ENCODE peak calls at places on chromosomes 13 and 19, in ten cellular contexts. E, N, S, D, T, P, R, W, H and Q are unnamed samples.

GRCh38 chr13:76004411-76004810 is 368.3 kb downstream of the LMO7 start:
- DNase-seq in E (no peak), N (no peak), S (no peak), D (no peak), T (no peak), P (no peak), R (no peak), W (peak), H (no peak), Q (no peak)

GRCh38 chr13:65532231-65532630 is 1697.9 kb downstream of the PCDH9 start:
- DNase-seq in E (no peak), N (no peak), S (no peak), D (no peak), T (no peak), P (no peak), R (no peak), W (no peak), H (no peak), Q (no peak)

GRCh38 chr19:16896913-16897571 is 8.2 kb downstream of the F2RL3 start:
- DNase-seq in E (peak), N (peak), S (peak), D (peak), T (peak), P (peak), R (peak), W (peak), H (peak), Q (peak)

GRCh38 chr13:27967736-27968315 is 1.3 kb downstream of the CDX2 start:
- DNase-seq in E (no peak), N (no peak), S (no peak), D (no peak), T (no peak), P (no peak), R (no peak), W (no peak), H (no peak), Q (no peak)

GRCh38 chr19:7257148-7258041 is 36.8 kb downstream of the INSR start:
- DNase-seq in E (no peak), N (no peak), S (no peak), D (no peak), T (no peak), P (no peak), R (peak), W (peak), H (peak), Q (no peak)

GRCh38 chr19:7985481-7985911 is 19.9 kb downstream of the ELAVL1 start:
- DNase-seq in E (no peak), N (no peak), S (no peak), D (no peak), T (no peak), P (no peak), R (no peak), W (no peak), H (no peak), Q (no peak)

GRCh38 chr13:35279500-35279899 is 197.0 kb downstream of the MAB21L1 start:
- DNase-seq in E (no peak), N (no peak), S (no peak), D (no peak), T (no peak), P (no peak), R (no peak), W (no peak), H (no peak), Q (no peak)

GRCh38 chr19:47485210-47485609 is 1.2 kb upstream of the KPTN start:
- DNase-seq in E (no peak), N (no peak), S (peak), D (no peak), T (peak), P (no peak), R (no peak), W (no peak), H (no peak), Q (no peak)

GRCh38 chr13:109517516-109517915 is 268.9 kb downstream of the IRS2 start:
- DNase-seq in E (no peak), N (no peak), S (no peak), D (no peak), T (no peak), P (no peak), R (no peak), W (no peak), H (no peak), Q (no peak)

GRCh38 chr13:23159205-23159586 is 21.6 kb upstream of the SGCG start:
- DNase-seq in E (peak), N (no peak), S (peak), D (no peak), T (peak), P (peak), R (peak), W (peak), H (no peak), Q (peak)

GRCh38 chr13:74770361-74770760 is 636.2 kb upstream of the KLF12 start:
- DNase-seq in E (no peak), N (no peak), S (no peak), D (no peak), T (no peak), P (no peak), R (no peak), W (peak), H (no peak), Q (no peak)

GRCh38 chr19:10977773-10978155 is 16.9 kb downstream of the SMARCA4 start:
- DNase-seq in E (no peak), N (no peak), S (no peak), D (no peak), T (no peak), P (no peak), R (no peak), W (no peak), H (no peak), Q (no peak)

GRCh38 chr19:4774136-4774535 is 17.4 kb upstream of the FEM1A start:
- DNase-seq in E (no peak), N (no peak), S (no peak), D (no peak), T (no peak), P (no peak), R (no peak), W (no peak), H (no peak), Q (no peak)

GRCh38 chr19:3075605-3076431 is 13.5 kb upstream of the TLE5 start:
- DNase-seq in E (peak), N (peak), S (peak), D (no peak), T (peak), P (peak), R (no peak), W (no peak), H (no peak), Q (no peak)